ENCODE peak calls at places on chromosomes 16 and 17, in four cellular contexts. C, Y, Z and B are unnamed samples. For H3K36me3, the result is how much of the 10 kb centered on the place peaks cover.

GRCh38 chr17:63116228-63116627 is 150.2 kb downstream of the TANC2 start:
- DNase-seq in Z (no peak), C (peak), Y (no peak), B (no peak)

GRCh38 chr17:49901460-49902331 is 53.8 kb upstream of the TAC4 start:
- DNase-seq in C (peak), Z (no peak), Y (no peak), B (no peak)

GRCh38 chr16:50879873-50880695 is 138.2 kb downstream of the CYLD start:
- DNase-seq in C (peak), Z (no peak), Y (no peak), B (no peak)

GRCh38 chr17:1810450-1811103 is 19.1 kb downstream of the SMYD4 start:
- DNase-seq in Z (no peak), C (no peak), Y (no peak), B (no peak)

GRCh38 chr17:43756176-43756575 is 2.4 kb downstream of the SOST start:
- DNase-seq in C (no peak), Z (no peak), Y (no peak), B (no peak)

GRCh38 chr17:59804910-59805381 is 87.8 kb downstream of the TUBD1 start:
- DNase-seq in C (no peak), Y (no peak), Z (no peak), B (no peak)

GRCh38 chr17:50689956-50690886 is 17.5 kb downstream of the ANKRD40 start:
- DNase-seq in Z (no peak), C (peak), Y (no peak), B (no peak)

GRCh38 chr17:48586355-48586924 is 3.6 kb downstream of the HOXB3 start:
- DNase-seq in Z (no peak), C (no peak), Y (no peak), B (no peak)

GRCh38 chr16:79685871-79686270 is 85.3 kb upstream of the MAF start:
- DNase-seq in Z (no peak), Y (no peak), C (no peak), B (no peak)

GRCh38 chr17:41687828-41688640 is 651 bp upstream of the EIF1 start:
- DNase-seq in C (no peak), Z (peak), Y (peak), B (no peak)

GRCh38 chr17:30600062-30600829 is 123.0 kb downstream of the GOSR1 start:
- DNase-seq in C (peak), Y (peak), Z (peak), B (peak)

DNA sequence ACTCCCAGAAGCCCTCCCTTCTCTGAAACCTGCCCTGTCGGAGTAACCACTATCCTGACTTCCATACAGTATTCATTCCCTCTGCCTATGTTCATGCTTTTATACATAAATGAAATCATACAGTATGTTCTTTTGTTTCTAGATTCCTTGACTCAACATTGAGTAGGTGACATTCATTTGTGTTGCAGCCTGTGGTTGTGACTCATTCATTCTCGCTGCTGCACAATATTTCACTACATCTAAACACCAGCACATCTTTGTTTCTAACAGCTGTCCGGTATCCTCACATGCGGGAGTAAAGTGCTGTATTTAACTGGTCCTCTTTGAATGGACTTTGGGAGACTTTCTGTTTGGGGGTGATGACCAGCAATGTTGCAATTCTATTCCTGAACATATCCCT is 135.0 kb upstream of the FOXF1 start:
- DNase-seq in Z (no peak), Y (no peak), C (no peak), B (no peak)
- H3K36me3 ChIP-seq in Z (under half), Y (under half), C (under half), B (under half)

GRCh38 chr17:16989953-16990860 is 18.3 kb upstream of the TNFRSF13B start:
- DNase-seq in C (no peak), Z (no peak), Y (no peak), B (no peak)

GRCh38 chr17:16989230-16989952 is 17.5 kb upstream of the TNFRSF13B start:
- DNase-seq in Z (no peak), C (no peak), Y (no peak), B (peak)

GRCh38 chr17:16987001-16987829 is 15.3 kb upstream of the TNFRSF13B start:
- DNase-seq in C (no peak), Z (no peak), Y (no peak), B (no peak)

GRCh38 chr17:16987830-16988601 is 16.1 kb upstream of the TNFRSF13B start:
- DNase-seq in Z (peak), C (peak), Y (peak), B (peak)

DNA sequence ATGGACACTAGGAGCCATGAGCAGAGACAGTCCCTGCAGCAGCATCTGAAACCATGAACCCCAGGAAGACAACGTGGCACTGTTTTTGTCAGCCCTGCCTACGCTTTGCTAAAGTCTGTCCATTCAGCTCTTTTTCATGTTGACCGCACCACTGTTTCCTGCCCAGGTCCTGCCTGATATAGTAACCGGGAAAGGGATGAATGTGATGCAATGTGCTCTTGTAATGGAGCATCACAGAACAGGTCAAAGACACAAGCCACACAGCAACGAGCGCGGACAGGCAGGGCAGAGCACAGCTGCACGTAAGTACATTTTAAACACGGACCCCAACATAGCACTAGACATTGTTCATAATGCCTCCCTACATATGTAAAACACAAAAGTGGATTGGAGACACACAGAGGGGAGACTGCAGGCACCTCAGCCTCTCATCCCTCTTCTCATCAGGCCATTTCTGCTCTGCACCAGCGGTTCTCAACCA is 16.9 kb upstream of the TNFRSF13B start:
- DNase-seq in C (no peak), Y (no peak), Z (no peak), B (peak)
- H3K4me3 ChIP-seq in C (no peak), Y (no peak), Z (no peak), B (peak)

DNA sequence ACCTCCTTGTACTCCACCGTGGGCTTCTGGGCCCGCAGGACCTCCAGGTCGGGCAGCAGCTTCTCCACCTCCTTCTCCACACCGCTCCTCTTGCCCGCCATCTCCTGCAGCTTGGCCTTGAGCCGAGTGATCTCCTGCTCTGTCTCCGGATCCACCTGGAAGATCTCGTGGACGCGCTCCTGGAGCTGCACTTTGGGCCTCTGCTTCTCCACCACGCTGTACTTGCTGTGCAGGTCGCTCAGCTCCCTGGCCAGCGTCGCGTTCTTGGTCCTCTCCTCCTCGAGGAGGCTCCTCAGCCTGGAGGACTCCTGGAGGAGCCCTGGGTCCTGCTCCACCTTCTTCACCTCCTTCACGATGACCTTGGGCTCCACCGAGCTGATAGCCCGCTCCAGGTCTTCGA is 8.8 kb downstream of the CDK3 start:
- DNase-seq in Z (no peak), Y (no peak), C (no peak), B (no peak)
- TF ChIP-seq CTCF in Z (no peak), Y (no peak), C (no peak), B (no peak)

DNA sequence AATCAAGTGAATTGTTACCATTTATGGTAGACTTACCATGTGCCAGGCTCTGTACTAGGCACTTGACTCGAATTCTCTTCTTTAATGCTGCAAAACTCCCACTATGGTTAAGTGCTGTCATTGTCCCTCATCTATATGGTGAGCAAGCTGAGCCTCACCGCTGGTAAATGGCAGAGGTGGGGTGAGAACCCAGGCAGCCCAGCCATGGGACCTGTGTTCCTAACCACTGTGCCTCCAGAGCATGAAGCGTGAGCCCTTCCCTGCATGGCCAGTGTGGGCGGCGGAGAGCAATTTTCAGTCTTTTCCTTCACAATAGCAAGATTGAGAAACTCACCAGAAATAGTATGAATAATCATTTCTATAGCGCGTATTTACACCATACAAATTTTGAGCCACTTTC is 9.1 kb downstream of the BFAR start:
- DNase-seq in Z (no peak), Y (no peak), C (no peak), B (no peak)
- H3K36me3 ChIP-seq in Z (under half), Y (under half), C (under half), B (under half)

GRCh38 chr17:56142781-56143180 is 10.5 kb upstream of the ANKFN1 start:
- DNase-seq in Z (no peak), C (no peak), Y (no peak), B (no peak)
- H3K4me3 ChIP-seq in Z (no peak), C (no peak), Y (no peak), B (no peak)

DNA sequence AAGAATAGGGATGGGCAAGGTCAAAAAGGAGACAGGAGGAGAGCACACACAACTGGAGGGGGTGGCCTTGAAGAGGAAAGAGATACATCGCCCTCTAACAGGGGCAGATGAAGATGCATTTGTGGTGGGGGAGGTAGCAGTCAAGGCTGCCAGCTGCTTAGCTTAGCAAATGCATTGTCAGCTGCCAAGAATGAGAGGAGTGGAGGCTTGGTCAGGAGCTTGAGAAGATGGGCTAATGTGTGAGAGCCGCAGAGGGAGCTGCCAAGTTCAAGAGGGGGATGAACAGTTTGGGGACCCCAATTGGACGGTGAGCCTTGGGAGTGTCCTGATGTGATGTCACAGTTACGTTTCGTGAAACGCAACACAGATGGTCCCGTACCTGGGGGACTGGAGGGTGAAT is 28.9 kb upstream of the GNA13 start:
- DNase-seq in Z (no peak), Y (no peak), C (no peak), B (no peak)
- TF ChIP-seq CTCF in Z (no peak), Y (no peak), C (no peak), B (no peak)